ENCODE peak calls at places on chromosome 1, in six cellular contexts. U is stomach, Q is K562, G is GM23338, W is Panc1, X is breast epithelium. Y is an unnamed sample. For H3K36me3, the result is how much of the 10 kb centered on the place peaks cover.

GRCh38 chr1:241475688-241476087 is 43.9 kb downstream of the FH start:
- DNase-seq in U (no peak), Q (no peak), G (no peak), W (no peak), X (no peak), Y (no peak)

GRCh38 chr1:179598631-179599030 is 7.0 kb downstream of the TDRD5 start:
- DNase-seq in U (no peak), Q (no peak), G (no peak), W (no peak), X (no peak), Y (no peak)

GRCh38 chr1:179516976-179517705 is 58.6 kb downstream of the NPHS2 start:
- DNase-seq in U (no peak), Q (no peak), G (no peak), W (no peak), X (no peak), Y (no peak)

GRCh38 chr1:203627819-203628184 is 1.2 kb downstream of the ATP2B4 start:
- DNase-seq in U (peak), Q (no peak), G (no peak), W (no peak), X (no peak), Y (no peak)

GRCh38 chr1:25649041-25649440 is 32.5 kb downstream of the MAN1C1 start:
- DNase-seq in U (no peak), Q (no peak), G (no peak), W (no peak), X (no peak), Y (no peak)

GRCh38 chr1:18855573-18855972 is 3.9 kb downstream of the TAS1R2 start:
- DNase-seq in U (no peak), Q (no peak), G (no peak), W (no peak), X (no peak), Y (no peak)

GRCh38 chr1:223704921-223705878 is 7.1 kb upstream of the CAPN2 start:
- DNase-seq in U (no peak), Q (no peak), G (no peak), W (no peak), X (no peak), Y (no peak)

GRCh38 chr1:159920651-159921050 is 4.7 kb downstream of the TAGLN2 start:
- DNase-seq in U (no peak), Q (no peak), G (no peak), W (no peak), X (no peak), Y (peak)

GRCh38 chr1:11952455-11953109 is 18.1 kb downstream of the PLOD1 start:
- DNase-seq in U (no peak), Q (no peak), G (no peak), W (no peak), X (no peak), Y (no peak)

GRCh38 chr1:174222166-174222949 is 63.0 kb downstream of the RABGAP1L start:
- DNase-seq in U (no peak), Q (no peak), G (no peak), W (no peak), X (no peak), Y (no peak)

GRCh38 chr1:12287869-12288268 is 58.0 kb downstream of the VPS13D start:
- DNase-seq in U (no peak), Q (no peak), G (no peak), W (no peak), X (no peak), Y (no peak)

GRCh38 chr1:84348240-84348555 is 46.7 kb downstream of the SAMD13 start:
- DNase-seq in U (no peak), Q (no peak), G (no peak), W (no peak), X (no peak), Y (no peak)

GRCh38 chr1:20149601-20150325 is 10.6 kb downstream of the PLA2G2F start:
- DNase-seq in U (no peak), Q (no peak), G (no peak), W (no peak), X (no peak), Y (no peak)

GRCh38 chr1:97796716-97797115 is 124.1 kb downstream of the DPYD start:
- DNase-seq in U (no peak), Q (no peak), G (no peak), W (no peak), X (no peak), Y (no peak)

GRCh38 chr1:53642607-53643006 is 96.4 kb downstream of the GLIS1 start:
- DNase-seq in U (peak), Q (no peak), G (no peak), W (no peak), X (peak), Y (peak)

GRCh38 chr1:16960560-16961296 is 19.7 kb downstream of the MFAP2 start:
- DNase-seq in U (peak), Q (peak), G (peak), W (peak), X (peak), Y (peak)

GRCh38 chr1:24855474-24855873 is 74.6 kb downstream of the RUNX3 start:
- DNase-seq in U (no peak), Q (no peak), G (no peak), W (no peak), X (no peak), Y (no peak)

GRCh38 chr1:10823000-10823401 is 26.6 kb upstream of the CASZ1 start:
- DNase-seq in U (peak), Q (no peak), G (no peak), W (no peak), X (no peak), Y (no peak)

GRCh38 chr1:101915597-101915996 is 81.1 kb downstream of the OLFM3 start:
- DNase-seq in U (no peak), Q (no peak), G (no peak), W (no peak), X (no peak), Y (no peak)

GRCh38 chr1:11054666-11055065 is 5.2 kb downstream of the SRM start:
- DNase-seq in U (no peak), Q (no peak), G (no peak), W (no peak), X (no peak), Y (no peak)

GRCh38 chr1:16204634-16205332 is 7.7 kb downstream of the ARHGEF19 start:
- DNase-seq in U (peak), Q (peak), G (peak), W (no peak), X (no peak), Y (peak)

GRCh38 chr1:9059944-9060744 is 9.3 kb downstream of the SLC2A5 start:
- DNase-seq in U (no peak), Q (no peak), G (no peak), W (no peak), X (no peak), Y (no peak)
- TF ChIP-seq POLR2AphosphoS5 in U (no peak), Q (no peak), G (no peak), W (no peak), X (no peak), Y (no peak)

DNA sequence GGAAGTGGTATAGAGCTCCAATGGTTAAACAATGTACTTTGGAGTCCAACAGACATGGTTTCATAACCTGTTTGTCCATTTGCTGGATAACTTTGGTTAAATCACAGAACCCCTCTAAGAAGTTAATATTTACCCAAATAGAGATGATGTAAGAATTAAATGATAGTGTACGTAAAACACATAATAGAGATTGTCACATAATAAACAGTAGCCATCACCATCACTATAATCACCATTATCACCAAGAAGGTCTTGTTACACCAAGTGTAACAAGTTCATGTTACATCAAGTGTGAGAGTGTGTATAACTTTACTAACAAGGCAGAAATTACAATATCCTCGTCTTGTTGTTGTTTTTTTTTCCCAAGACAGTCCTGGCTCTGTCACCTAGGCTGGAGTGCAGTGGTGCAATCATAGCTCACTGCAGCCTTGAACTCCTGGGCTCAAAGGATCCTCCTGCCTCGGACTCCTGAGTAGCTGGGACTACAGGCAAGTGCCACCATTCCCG is 23.3 kb downstream of the NUCKS1 start:
- DNase-seq in U (no peak), Q (no peak), G (no peak), W (no peak), X (no peak), Y (no peak)
- H3K36me3 ChIP-seq in U (half or more), Q (half or more), G (under half), W (under half), X (under half), Y (under half)

GRCh38 chr1:39954870-39955546 is at the start of gene MFSD2A:
- DNase-seq in U (peak), Q (peak), G (peak), W (no peak), X (peak), Y (peak)
- TF ChIP-seq POLR2AphosphoS5 in U (peak), Q (no peak), G (peak), W (no peak), X (peak), Y (peak)

DNA sequence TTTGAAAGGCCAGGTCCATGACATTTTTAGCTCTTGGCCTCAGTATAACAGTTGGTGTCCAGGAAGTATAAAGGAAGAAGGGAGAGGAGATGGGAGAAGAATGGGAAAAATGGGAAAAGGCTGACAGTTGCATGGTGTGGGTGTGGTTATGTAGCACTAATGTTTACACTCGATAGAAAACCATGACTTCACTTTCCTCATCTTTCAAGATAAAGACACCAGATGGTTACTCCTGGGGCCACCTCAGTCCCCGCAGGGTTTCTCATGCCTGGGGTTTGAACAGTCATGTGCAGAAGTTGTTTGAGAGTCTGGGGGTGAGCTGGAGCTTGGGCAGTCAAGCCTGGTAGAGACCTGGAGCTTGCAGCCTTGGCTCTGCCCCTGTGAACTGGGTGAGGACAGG is 7.9 kb downstream of the PGBD2 start:
- DNase-seq in U (no peak), Q (peak), G (no peak), W (no peak), X (no peak), Y (no peak)
- H3K36me3 ChIP-seq in U (half or more), Q (half or more), G (under half), W (under half), X (under half), Y (half or more)

DNA sequence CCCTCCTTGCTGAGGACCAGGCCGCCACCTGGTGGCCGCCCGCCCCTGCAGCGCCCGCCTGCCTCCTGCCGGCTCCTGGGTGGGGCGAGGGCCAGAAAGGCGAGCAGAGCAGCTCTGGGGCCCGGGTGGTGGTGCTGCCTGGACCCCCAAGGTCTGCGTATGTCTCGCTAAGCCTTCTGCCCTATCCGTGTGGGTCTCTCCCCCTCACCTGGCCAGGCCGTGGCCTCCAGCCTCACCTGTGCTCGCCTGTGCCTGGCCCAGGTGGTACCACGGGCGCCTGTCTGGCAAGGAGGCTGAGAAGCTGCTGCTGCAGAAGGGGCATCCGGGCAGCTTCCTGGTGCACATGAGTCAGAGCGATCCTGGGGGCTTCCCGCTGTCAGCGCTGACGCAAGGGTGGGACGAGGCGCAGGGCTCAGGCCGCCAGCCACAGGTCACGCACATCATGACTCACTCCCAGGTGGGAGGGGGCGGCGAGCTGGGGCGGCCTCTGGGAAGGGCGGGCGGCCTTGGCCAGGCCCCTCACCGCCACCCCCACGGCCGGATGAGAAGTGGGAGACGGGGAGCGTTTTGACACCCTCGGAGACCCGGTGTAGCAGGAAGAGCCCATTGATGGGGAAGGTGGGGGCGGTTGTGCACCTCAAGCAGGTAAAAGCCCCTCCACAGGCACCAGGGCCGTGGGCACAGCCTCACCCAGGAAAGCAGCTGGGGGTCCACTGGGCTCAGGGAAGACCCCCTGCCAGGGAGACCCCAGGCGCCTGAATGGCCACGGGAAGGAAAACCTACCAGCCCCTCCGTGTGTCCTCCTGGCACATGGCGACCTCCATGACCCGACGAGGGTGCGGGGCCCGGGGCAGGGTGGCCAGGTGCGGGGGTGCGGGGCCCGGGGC is 9.9 kb downstream of the RNF223 start:
- DNase-seq in U (peak), Q (peak), G (peak), W (peak), X (no peak), Y (peak)
- TF ChIP-seq POLR2AphosphoS5 in U (peak), Q (peak), G (no peak), W (no peak), X (no peak), Y (peak)

GRCh38 chr1:8416857-8417256 is 98.9 kb downstream of the SLC45A1 start:
- DNase-seq in U (no peak), Q (no peak), G (no peak), W (no peak), X (no peak), Y (no peak)

GRCh38 chr1:8419861-8420260 is 101.9 kb downstream of the SLC45A1 start:
- DNase-seq in U (no peak), Q (no peak), G (no peak), W (no peak), X (no peak), Y (no peak)

GRCh38 chr1:8419172-8419571 is 101.3 kb downstream of the SLC45A1 start:
- DNase-seq in U (no peak), Q (no peak), G (no peak), W (no peak), X (no peak), Y (no peak)

GRCh38 chr1:8417625-8418024 is 99.7 kb downstream of the SLC45A1 start:
- DNase-seq in U (no peak), Q (no peak), G (no peak), W (no peak), X (no peak), Y (no peak)

GRCh38 chr1:8418301-8418700 is 100.4 kb downstream of the SLC45A1 start:
- DNase-seq in U (no peak), Q (no peak), G (no peak), W (no peak), X (no peak), Y (no peak)
- H3K36me3 ChIP-seq in U (under half), Q (half or more), G (under half), W (under half), X (under half), Y (under half)

DNA sequence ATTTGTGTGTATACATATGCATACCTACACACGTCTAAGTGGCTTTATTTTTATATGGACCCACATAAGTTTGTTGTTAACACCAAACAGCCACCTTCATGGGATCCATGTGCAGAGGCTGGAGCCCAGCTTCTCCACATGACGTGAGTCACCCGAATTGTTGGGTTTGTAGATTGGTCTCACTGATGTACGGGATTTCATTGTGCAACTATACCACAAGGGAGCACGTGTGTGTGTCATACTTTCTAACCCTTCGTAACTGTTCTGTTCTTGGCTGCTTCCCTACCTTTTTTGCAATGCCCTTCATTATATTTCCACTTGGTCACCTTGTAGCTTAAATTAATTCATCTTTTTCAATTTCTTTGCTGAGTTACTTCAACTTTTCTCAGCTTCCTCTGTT is 21.0 kb downstream of the SPRTN start:
- DNase-seq in U (no peak), Q (no peak), G (no peak), W (no peak), X (no peak), Y (no peak)
- TF ChIP-seq POLR2AphosphoS5 in U (peak), Q (peak), G (no peak), W (no peak), X (no peak), Y (no peak)

GRCh38 chr1:42938596-42939184 is 20.0 kb downstream of the SLC2A1 start:
- DNase-seq in U (no peak), Q (no peak), G (no peak), W (no peak), X (no peak), Y (peak)

GRCh38 chr1:42936309-42937078 is 22.2 kb downstream of the SLC2A1 start:
- DNase-seq in U (peak), Q (peak), G (no peak), W (no peak), X (peak), Y (peak)

GRCh38 chr1:42937141-42937696 is 21.4 kb downstream of the SLC2A1 start:
- DNase-seq in U (no peak), Q (no peak), G (no peak), W (no peak), X (peak), Y (peak)

GRCh38 chr1:42939216-42939615 is 19.5 kb downstream of the SLC2A1 start:
- DNase-seq in U (peak), Q (no peak), G (no peak), W (no peak), X (no peak), Y (peak)

GRCh38 chr1:42937836-42938595 is 20.7 kb downstream of the SLC2A1 start:
- DNase-seq in U (no peak), Q (no peak), G (no peak), W (no peak), X (no peak), Y (peak)
- H3K36me3 ChIP-seq in U (under half), Q (half or more), G (half or more), W (under half), X (under half), Y (under half)